ENCODE peak calls at places on chromosomes 5 and 9, in four cellular contexts. L, H, M and X are unnamed samples.

GRCh38 chr5:181187500-181188213 is 17.3 kb downstream of the TRIM7 start:
- DNase-seq in H (peak), M (peak), L (peak), X (no peak)

GRCh38 chr5:37501152-37501551 is 122.0 kb downstream of the WDR70 start:
- DNase-seq in H (no peak), M (no peak), L (no peak), X (no peak)

GRCh38 chr9:14214693-14215092 is 99.2 kb downstream of the NFIB start:
- DNase-seq in H (no peak), M (no peak), L (no peak), X (no peak)

GRCh38 chr9:127898433-127899199 is 787 bp downstream of the ST6GALNAC6 start:
- DNase-seq in L (no peak), H (peak), M (peak), X (peak)

GRCh38 chr5:547086-547924 is 23.1 kb upstream of the SLC9A3 start:
- DNase-seq in L (no peak), M (no peak), H (peak), X (no peak)

GRCh38 chr5:135694016-135694415 is 115.2 kb upstream of the CXCL14 start:
- DNase-seq in M (no peak), H (no peak), L (no peak), X (no peak)

GRCh38 chr5:67476531-67476930 is 279.9 kb upstream of the CD180 start:
- DNase-seq in L (no peak), M (no peak), H (no peak), X (no peak)

GRCh38 chr9:79028101-79028500 is 543.7 kb upstream of the TLE4 start:
- DNase-seq in M (no peak), H (no peak), L (no peak), X (no peak)

GRCh38 chr5:110161162-110161561 is 471.4 kb downstream of the MAN2A1 start:
- DNase-seq in L (no peak), M (no peak), H (no peak), X (no peak)

GRCh38 chr5:138230981-138231589 is 18.0 kb upstream of the CDC23 start:
- DNase-seq in M (no peak), H (no peak), L (no peak), X (no peak)

GRCh38 chr9:69470186-69470977 is 145.4 kb downstream of the ENTREP1 start:
- DNase-seq in L (no peak), M (peak), H (no peak), X (no peak)

GRCh38 chr9:132197315-132197714 is 35.5 kb downstream of the NTNG2 start:
- DNase-seq in L (no peak), H (no peak), M (no peak), X (no peak)

GRCh38 chr5:11075010-11075860 is 314.2 kb upstream of the DAP start:
- DNase-seq in L (no peak), H (no peak), M (no peak), X (no peak)

GRCh38 chr9:77402286-77402685 is 225.0 kb downstream of the VPS13A start:
- DNase-seq in H (no peak), L (no peak), M (no peak), X (no peak)

GRCh38 chr9:88819471-88819870 is 171.8 kb upstream of the S1PR3 start:
- DNase-seq in L (no peak), M (no peak), H (no peak), X (no peak)

GRCh38 chr5:91706785-91707520 is 323.8 kb upstream of the ARRDC3 start:
- DNase-seq in M (no peak), H (no peak), L (no peak), X (no peak)

GRCh38 chr9:14806941-14807340 is 84.4 kb upstream of the CER1 start:
- DNase-seq in M (no peak), L (no peak), H (no peak), X (no peak)

GRCh38 chr9:36935332-36935731 is 98.7 kb downstream of the PAX5 start:
- DNase-seq in M (no peak), L (no peak), H (no peak), X (no peak)

GRCh38 chr9:120652902-120653301 is 61.4 kb downstream of the MEGF9 start:
- DNase-seq in H (no peak), L (no peak), M (no peak), X (no peak)

GRCh38 chr5:72402959-72403628 is 82.9 kb downstream of the PTCD2 start:
- DNase-seq in M (no peak), L (no peak), H (no peak), X (peak)

GRCh38 chr9:26746357-26747072 is 146.1 kb downstream of the CAAP1 start:
- DNase-seq in L (peak), H (no peak), M (no peak), X (no peak)

GRCh38 chr5:181039961-181040915 is at the start of gene BTNL9:
- DNase-seq in M (no peak), H (no peak), L (no peak), X (no peak)

GRCh38 chr5:59724482-59725392 is 168.8 kb downstream of the PDE4D start:
- DNase-seq in H (no peak), M (no peak), L (peak), X (peak)

GRCh38 chr5:126414874-126415502 is 8.2 kb upstream of the GRAMD2B start:
- DNase-seq in L (no peak), M (peak), H (peak), X (no peak)

GRCh38 chr9:17082343-17082742 is 52.5 kb upstream of the CNTLN start:
- DNase-seq in L (peak), M (peak), H (peak), X (no peak)

GRCh38 chr9:108083796-108084352 is 594.3 kb upstream of the KLF4 start:
- DNase-seq in H (no peak), M (no peak), L (no peak), X (no peak)

GRCh38 chr9:22119537-22120167 is 110.5 kb upstream of the CDKN2B start:
- DNase-seq in H (no peak), L (no peak), M (no peak), X (peak)

GRCh38 chr5:90529939-90530677 is 724 bp upstream of the LYSMD3 start:
- DNase-seq in M (peak), L (peak), H (peak), X (peak)

GRCh38 chr9:91354846-91355245 is 6.9 kb downstream of the AUH start:
- DNase-seq in L (no peak), M (no peak), H (no peak), X (no peak)

GRCh38 chr9:96418920-96419690 is 935 bp upstream of the ZNF367 start:
- DNase-seq in M (no peak), L (peak), H (no peak), X (peak)
- TF ChIP-seq POLR2A in M (peak), L (peak), H (no peak), X (peak)

GRCh38 chr9:34047864-34048729 is 590 bp downstream of the UBAP2 start:
- DNase-seq in M (peak), L (no peak), H (peak), X (peak)

GRCh38 chr9:34046784-34047379 is 1.8 kb downstream of the UBAP2 start:
- DNase-seq in M (no peak), L (no peak), H (no peak), X (peak)

GRCh38 chr9:34048730-34049629 is at the start of gene UBAP2:
- DNase-seq in H (peak), M (peak), L (peak), X (peak)

GRCh38 chr9:34045903-34046302 is 2.8 kb downstream of the UBAP2 start:
- DNase-seq in L (no peak), H (no peak), M (no peak), X (no peak)

GRCh38 chr9:34049630-34050384 is 1.1 kb upstream of the UBAP2 start:
- DNase-seq in H (no peak), L (no peak), M (no peak), X (peak)
- TF ChIP-seq POLR2A in H (no peak), L (no peak), M (no peak), X (no peak)

DNA sequence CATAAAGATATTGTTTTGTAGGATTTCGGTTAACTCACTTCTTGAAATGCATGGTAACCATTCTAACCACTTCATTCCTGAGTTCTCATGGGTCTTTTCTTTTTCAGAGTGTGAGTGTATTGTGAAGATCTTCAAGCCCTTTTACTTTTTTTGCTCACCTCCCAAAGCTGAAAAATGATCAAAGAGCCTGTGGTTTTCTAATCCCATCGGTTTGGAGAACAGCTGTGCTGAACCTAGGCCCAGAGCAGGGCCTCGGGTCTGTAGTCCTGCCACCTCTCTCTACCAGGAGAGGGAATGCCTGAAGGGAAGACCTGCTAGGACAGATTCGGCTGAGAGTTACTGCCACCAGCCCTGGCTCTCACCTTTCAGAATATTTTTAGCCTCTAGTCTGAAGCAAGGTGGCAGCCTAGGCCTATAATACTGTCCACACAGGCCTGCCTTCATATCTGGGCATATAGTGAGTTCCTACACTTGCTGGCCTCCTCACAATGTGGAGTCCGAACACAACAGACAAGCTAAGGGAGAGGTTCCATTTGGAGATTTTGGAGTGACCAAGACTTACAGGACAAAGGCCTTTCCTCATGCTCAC is 13.8 kb downstream of the RGMB start:
- DNase-seq in M (no peak), H (no peak), L (no peak), X (no peak)
- TF ChIP-seq POLR2A in M (no peak), H (no peak), L (no peak), X (no peak)

GRCh38 chr9:134251296-134251695 is 75.0 kb upstream of the RXRA start:
- DNase-seq in H (no peak), M (no peak), L (no peak), X (no peak)
- TF ChIP-seq POLR2A in H (no peak), M (no peak), L (no peak), X (no peak)

GRCh38 chr5:175728316-175728715 is 70.4 kb downstream of the HRH2 start:
- DNase-seq in M (no peak), H (no peak), L (no peak), X (no peak)

GRCh38 chr5:175728885-175729828 is 71.3 kb downstream of the HRH2 start:
- DNase-seq in M (no peak), L (no peak), H (no peak), X (no peak)

GRCh38 chr5:175731756-175732465 is 74.0 kb downstream of the HRH2 start:
- DNase-seq in M (no peak), H (no peak), L (no peak), X (no peak)

GRCh38 chr5:175731172-175731571 is 73.3 kb downstream of the HRH2 start:
- DNase-seq in M (no peak), L (no peak), H (no peak), X (no peak)

GRCh38 chr5:175729829-175730277 is 72.0 kb downstream of the HRH2 start:
- DNase-seq in L (peak), H (peak), M (peak), X (peak)
- TF ChIP-seq POLR2A in L (no peak), H (peak), M (no peak), X (no peak)

DNA sequence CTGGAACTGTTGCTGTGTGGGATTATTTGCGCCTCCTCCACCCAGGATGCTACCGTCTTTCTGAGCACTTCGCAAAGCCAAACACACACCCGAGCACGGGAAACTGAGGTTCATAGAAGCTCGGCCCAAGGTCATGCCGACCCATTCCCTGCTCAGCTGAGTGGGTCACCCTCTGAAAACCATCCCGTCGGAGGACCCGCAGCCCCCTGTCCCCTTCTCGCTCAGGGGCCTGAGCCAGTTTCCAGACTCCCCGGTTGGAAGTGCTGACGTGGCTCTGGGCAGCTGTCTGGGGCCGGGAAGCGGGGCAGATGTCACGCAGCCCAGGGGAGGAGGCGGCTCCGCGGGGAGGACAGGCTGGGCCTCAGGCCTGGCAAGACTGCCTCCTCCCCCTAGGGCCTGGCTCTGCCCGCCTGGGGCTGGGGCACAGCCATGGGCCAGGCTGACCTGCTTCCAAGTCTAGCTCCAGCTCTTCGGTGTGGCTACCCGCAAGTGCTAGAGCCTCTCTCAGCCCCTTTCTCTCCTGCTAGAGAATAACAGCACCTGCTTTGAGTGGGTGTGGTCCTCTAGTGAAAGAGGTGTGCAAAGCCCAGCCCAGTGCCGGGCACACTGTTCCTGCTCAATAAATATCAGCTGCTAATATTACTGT is 9.9 kb upstream of the CXXC5 start:
- DNase-seq in M (peak), L (peak), H (peak), X (peak)
- TF ChIP-seq POLR2A in M (no peak), L (peak), H (no peak), X (peak)

GRCh38 chr5:65624025-65624569 is at the start of gene TRIM23:
- DNase-seq in H (peak), L (peak), M (peak), X (peak)
- TF ChIP-seq POLR2A in H (peak), L (peak), M (no peak), X (peak)

GRCh38 chr5:172443441-172444109 is 10.8 kb downstream of the SH3PXD2B start:
- DNase-seq in H (peak), M (peak), L (peak), X (no peak)
- TF ChIP-seq POLR2A in H (no peak), M (no peak), L (no peak), X (no peak)